ENCODE peak calls at places on chromosomes 2 and 18, in four cellular contexts. One of them, this sample, is unnamed.

GRCh38 chr2:225737556-225737955 is 338.0 kb downstream of the NYAP2 start:
- DNase-seq in GM23248: peak; percentile 46
- DNase-seq in lung: no peak
- DNase-seq in heart right ventricle: no peak
- DNase-seq in this sample: no peak

GRCh38 chr2:29532451-29532850 is 388.9 kb downstream of the ALK start:
- DNase-seq in GM23248: no peak
- DNase-seq in lung: no peak
- DNase-seq in heart right ventricle: no peak
- DNase-seq in this sample: no peak

GRCh38 chr2:55585451-55586079 is 31.9 kb downstream of the PPP4R3B start:
- DNase-seq in heart right ventricle: no peak
- DNase-seq in GM23248: peak; percentile 90
- DNase-seq in lung: no peak
- DNase-seq in this sample: no peak

GRCh38 chr2:54429811-54430600 is 26.1 kb upstream of the SPTBN1 start:
- DNase-seq in GM23248: no peak
- DNase-seq in lung: no peak
- DNase-seq in heart right ventricle: no peak
- DNase-seq in this sample: no peak

GRCh38 chr18:51196811-51197660 is 445 bp downstream of the MEX3C start:
- DNase-seq in lung: peak; percentile 50
- DNase-seq in GM23248: peak; percentile 75
- DNase-seq in heart right ventricle: peak; percentile 72
- DNase-seq in this sample: peak; percentile 44

GRCh38 chr18:42156266-42156665 is 201.2 kb downstream of the PIK3C3 start:
- DNase-seq in lung: no peak
- DNase-seq in heart right ventricle: no peak
- DNase-seq in GM23248: peak; percentile 2
- DNase-seq in this sample: no peak

GRCh38 chr2:10161961-10162441 is 39.5 kb downstream of the RRM2 start:
- DNase-seq in lung: no peak
- DNase-seq in heart right ventricle: no peak
- DNase-seq in GM23248: peak; percentile 13
- DNase-seq in this sample: no peak

GRCh38 chr2:21664083-21664482 is 540.3 kb downstream of the TDRD15 start:
- DNase-seq in GM23248: no peak
- DNase-seq in lung: no peak
- DNase-seq in heart right ventricle: no peak
- DNase-seq in this sample: no peak

GRCh38 chr2:134623796-134624195 is 95.0 kb downstream of the TMEM163 start:
- DNase-seq in heart right ventricle: no peak
- DNase-seq in GM23248: no peak
- DNase-seq in lung: no peak
- DNase-seq in this sample: no peak

GRCh38 chr2:227025510-227025909 is 138.5 kb downstream of the COL4A4 start:
- DNase-seq in GM23248: no peak
- DNase-seq in lung: no peak
- DNase-seq in heart right ventricle: no peak
- DNase-seq in this sample: no peak

GRCh38 chr18:66646622-66647021 is 42.7 kb upstream of the CDH19 start:
- DNase-seq in heart right ventricle: no peak
- DNase-seq in lung: no peak
- DNase-seq in GM23248: no peak
- DNase-seq in this sample: no peak

GRCh38 chr2:120906914-120907313 is 171.2 kb downstream of the GLI2 start:
- DNase-seq in GM23248: no peak
- DNase-seq in heart right ventricle: no peak
- DNase-seq in lung: no peak
- DNase-seq in this sample: no peak

GRCh38 chr2:210225461-210225798 is 183 bp upstream of the ACADL start:
- DNase-seq in heart right ventricle: no peak
- DNase-seq in GM23248: peak; percentile 32
- DNase-seq in lung: no peak
- DNase-seq in this sample: no peak

GRCh38 chr2:152434395-152435182 is 99.6 kb downstream of the FMNL2 start:
- DNase-seq in lung: no peak
- DNase-seq in heart right ventricle: no peak
- DNase-seq in GM23248: no peak
- DNase-seq in this sample: no peak

GRCh38 chr2:152432765-152433164 is 97.8 kb downstream of the FMNL2 start:
- DNase-seq in heart right ventricle: no peak
- DNase-seq in lung: no peak
- DNase-seq in GM23248: no peak
- DNase-seq in this sample: no peak

GRCh38 chr2:152432206-152432653 is 97.3 kb downstream of the FMNL2 start:
- DNase-seq in heart right ventricle: no peak
- DNase-seq in lung: peak; percentile 37
- DNase-seq in GM23248: peak; percentile 90
- DNase-seq in this sample: peak; percentile 21

GRCh38 chr2:152433814-152434213 is 98.8 kb downstream of the FMNL2 start:
- DNase-seq in lung: no peak
- DNase-seq in GM23248: no peak
- DNase-seq in heart right ventricle: no peak
- DNase-seq in this sample: no peak

GRCh38 chr2:152433289-152433688 is 98.3 kb downstream of the FMNL2 start:
- DNase-seq in lung: no peak
- DNase-seq in GM23248: no peak
- DNase-seq in heart right ventricle: no peak
- DNase-seq in this sample: no peak
- H3K4me1 ChIP-seq in lung: peaks cover 9% of the 10 kb centered on the region
- H3K4me1 ChIP-seq in GM23248: peaks cover 18% of the 10 kb centered on the region
- H3K4me1 ChIP-seq in heart right ventricle: peaks cover 30% of the 10 kb centered on the region
- H3K4me1 ChIP-seq in this sample: peaks cover 3% of the 10 kb centered on the region

DNA sequence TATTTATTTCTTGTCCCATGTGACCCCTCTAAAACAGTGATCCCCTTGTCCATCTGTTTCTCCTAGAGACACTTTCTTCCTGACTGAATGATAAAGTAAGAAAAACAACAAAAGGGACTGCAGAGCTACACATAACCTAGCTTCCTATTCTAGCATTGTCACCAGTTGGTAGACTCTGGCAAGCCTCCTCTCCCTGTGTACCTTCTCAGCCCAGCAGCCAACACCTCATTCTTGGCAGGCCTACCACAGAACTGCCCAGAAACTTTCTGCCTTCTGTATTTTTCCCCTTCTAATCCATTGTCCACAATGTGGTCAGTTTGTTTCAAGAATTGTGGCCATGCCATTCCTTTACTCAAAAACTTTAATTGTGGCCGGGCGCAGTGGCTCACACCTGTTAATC is 13.4 kb downstream of the SMC6 start:
- DNase-seq in GM23248: no peak
- DNase-seq in heart right ventricle: no peak
- DNase-seq in lung: no peak
- DNase-seq in this sample: no peak
- H3K36me3 ChIP-seq in GM23248: peaks cover 31% of the 10 kb centered on the region
- H3K36me3 ChIP-seq in heart right ventricle: no peaks in the 10 kb centered on the region
- H3K36me3 ChIP-seq in lung: peaks cover 18% of the 10 kb centered on the region
- H3K36me3 ChIP-seq in this sample: no peaks in the 10 kb centered on the region

GRCh38 chr18:22020867-22021370 is 148.5 kb upstream of the GATA6 start:
- DNase-seq in GM23248: no peak
- DNase-seq in heart right ventricle: no peak
- DNase-seq in lung: no peak
- DNase-seq in this sample: no peak
- H3K4me1 ChIP-seq in GM23248: no peaks in the 10 kb centered on the region
- H3K4me1 ChIP-seq in heart right ventricle: no peaks in the 10 kb centered on the region
- H3K4me1 ChIP-seq in lung: peaks cover 2% of the 10 kb centered on the region
- H3K4me1 ChIP-seq in this sample: no peaks in the 10 kb centered on the region

DNA sequence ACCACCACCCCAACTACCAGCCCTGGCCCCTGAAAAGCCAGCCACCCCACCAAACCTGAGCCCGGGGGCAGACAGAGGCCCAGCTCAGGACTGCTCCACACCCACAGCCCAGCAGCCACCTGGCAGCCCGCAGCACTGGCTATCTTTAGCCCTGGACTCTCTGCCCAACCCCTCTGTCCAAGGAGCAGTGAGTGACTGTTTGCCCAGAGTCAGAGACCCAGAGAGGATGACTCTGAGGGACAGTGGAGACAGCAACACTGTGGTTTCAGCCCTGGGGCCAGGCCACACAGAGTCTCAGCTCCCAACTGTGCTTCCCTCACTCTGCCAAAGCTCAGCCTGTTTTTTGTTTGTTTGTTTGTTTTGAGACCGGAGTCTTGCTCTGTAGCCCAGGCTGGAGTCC is 32.6 kb downstream of the BIN1 start:
- DNase-seq in heart right ventricle: no peak
- DNase-seq in lung: no peak
- DNase-seq in GM23248: no peak
- DNase-seq in this sample: no peak
- H3K36me3 ChIP-seq in heart right ventricle: no peaks in the 10 kb centered on the region
- H3K36me3 ChIP-seq in lung: no peaks in the 10 kb centered on the region
- H3K36me3 ChIP-seq in GM23248: no peaks in the 10 kb centered on the region
- H3K36me3 ChIP-seq in this sample: no peaks in the 10 kb centered on the region